ENCODE peak calls at places on chromosomes 6 and 20, in six cellular contexts. K is amygdala, N is RPMI7951, U is body of pancreas, P is HS-27A, V is anterior cingulate cortex. S is an unnamed sample.
A peak's percentile ranks its signal among the peaks of the same experiment; 100 is the strongest.

GRCh38 chr20:37886851-37887297 is 16.1 kb upstream of the VSTM2L start:
- DNase-seq in N (peak; percentile 35), V (no peak), P (no peak), U (peak; percentile 34), K (no peak), S (no peak)

GRCh38 chr6:111159628-111160027 is 72.3 kb downstream of the SLC16A10 start:
- DNase-seq in K (no peak), P (no peak), V (no peak), U (no peak), N (no peak), S (no peak)

GRCh38 chr6:7727150-7727950 is 1.5 kb downstream of the BMP6 start:
- DNase-seq in V (no peak), P (no peak), N (no peak), U (peak; percentile 9), K (no peak), S (no peak)

GRCh38 chr6:139588076-139588639 is 213.7 kb upstream of the CITED2 start:
- DNase-seq in N (peak; percentile 81), U (peak; percentile 89), K (no peak), P (peak; percentile 78), V (no peak), S (peak; percentile 86)

GRCh38 chr20:52083627-52084232 is 107.8 kb downstream of the ZFP64 start:
- DNase-seq in K (peak; percentile 32), P (no peak), V (no peak), N (peak; percentile 68), U (peak; percentile 57), S (peak; percentile 57)

GRCh38 chr6:71459162-71459561 is 170.6 kb downstream of the OGFRL1 start:
- DNase-seq in V (no peak), U (no peak), P (no peak), K (no peak), N (no peak), S (no peak)

GRCh38 chr6:9482030-9482731 is 932.7 kb downstream of the TFAP2A start:
- DNase-seq in P (peak; percentile 74), U (no peak), V (no peak), N (peak; percentile 96), K (no peak), S (no peak)

GRCh38 chr20:36004045-36004444 is 35.7 kb downstream of the CNBD2 start:
- DNase-seq in P (no peak), U (no peak), V (no peak), N (no peak), K (no peak), S (no peak)

GRCh38 chr20:31864521-31865400 is 5.6 kb downstream of the DUSP15 start:
- DNase-seq in U (no peak), K (no peak), V (no peak), N (no peak), P (no peak), S (no peak)

GRCh38 chr20:11753155-11753554 is 164.5 kb upstream of the BTBD3 start:
- DNase-seq in K (no peak), P (no peak), N (no peak), V (no peak), U (no peak), S (no peak)

GRCh38 chr6:133341607-133342158 is 100.5 kb downstream of the EYA4 start:
- DNase-seq in N (no peak), U (no peak), K (no peak), V (no peak), P (peak; percentile 76), S (no peak)

GRCh38 chr20:49368596-49368995 is 90.7 kb upstream of the ZNFX1 start:
- DNase-seq in P (no peak), U (no peak), K (no peak), V (no peak), N (no peak), S (no peak)

GRCh38 chr6:17635568-17635967 is 35.5 kb downstream of the FAM8A1 start:
- DNase-seq in K (no peak), P (no peak), V (no peak), N (no peak), U (no peak), S (no peak)

S was measured in colonic mucosa.